ENCODE peak calls at places on chromosome 13, in ten cellular contexts. T is thyroid gland; E is stimulated activated CD8-positive, alpha-beta memory T cell treated with anti-CD3 and anti-CD28 coated beads, Interleukin-7, amount 100 ng/mL, for 24 hours; M is NCI-H524; L is activated CD4-positive, CD25-positive, alpha-beta regulatory T cell; Y is mesenteric fat pad; C is astrocyte of the spinal cord; B is stomach; X is NCI-H1694 treated with DMSO at 0.1 percent for 48 hours; U is fibroblast of the conjunctiva. F is an unnamed sample.

GRCh38 chr13:43933378-43933777 is 53.7 kb downstream of the LACC1 start:
- DNase-seq in T (no peak), L (no peak), U (no peak), E (no peak), Y (no peak), C (no peak), M (no peak), B (no peak), X (no peak), F (no peak)

GRCh38 chr13:21435710-21436151 is 23.4 kb downstream of the ZDHHC20 start:
- DNase-seq in C (peak; percentile 78), T (peak; percentile 69), M (no peak), U (peak; percentile 77), B (peak; percentile 68), Y (no peak), E (peak; percentile 4), X (no peak), L (peak; percentile 6), F (no peak)

GRCh38 chr13:48126944-48127814 is 32.3 kb upstream of the MED4 start:
- DNase-seq in E (no peak), M (peak; percentile 53), T (peak; percentile 23), Y (no peak), C (peak; percentile 76), X (peak; percentile 87), U (peak; percentile 48), L (peak; percentile 16), B (peak; percentile 29), F (peak; percentile 84)

GRCh38 chr13:105441406-105441805 is 1094.1 kb downstream of the EFNB2 start:
- DNase-seq in X (no peak), U (no peak), L (no peak), B (no peak), M (no peak), C (peak; percentile 14), Y (no peak), E (no peak), T (no peak), F (no peak)

GRCh38 chr13:32370805-32371204 is 55.5 kb downstream of the BRCA2 start:
- DNase-seq in L (no peak), U (no peak), X (no peak), Y (no peak), B (no peak), E (no peak), T (no peak), C (no peak), M (no peak), F (no peak)

GRCh38 chr13:113531041-113531873 is 40.7 kb upstream of the DCUN1D2 start:
- DNase-seq in X (no peak), L (no peak), C (no peak), B (no peak), M (no peak), T (no peak), Y (peak; percentile 68), U (no peak), E (no peak), F (no peak)

GRCh38 chr13:51125495-51126226 is 14.6 kb upstream of the C13orf42 start:
- DNase-seq in X (peak; percentile 18), Y (no peak), U (peak; percentile 46), C (peak; percentile 50), B (peak; percentile 53), M (peak; percentile 49), E (no peak), L (no peak), T (peak; percentile 68), F (no peak)

GRCh38 chr13:30376426-30377311 is 45.6 kb upstream of the UBE2L5 start:
- DNase-seq in M (peak; percentile 53), L (peak; percentile 43), T (peak; percentile 82), B (peak; percentile 45), E (peak; percentile 26), C (no peak), X (no peak), U (no peak), Y (peak; percentile 47), F (no peak)

GRCh38 chr13:98664924-98665637 is 87.4 kb downstream of the SLC15A1 start:
- DNase-seq in L (no peak), U (no peak), E (no peak), B (no peak), M (no peak), Y (no peak), X (no peak), T (no peak), C (peak; percentile 63), F (no peak)

GRCh38 chr13:43303040-43303729 is 279.8 kb downstream of the DNAJC15 start:
- DNase-seq in C (peak; percentile 72), X (peak; percentile 65), L (no peak), Y (no peak), T (peak; percentile 71), E (no peak), U (peak; percentile 62), M (peak; percentile 72), B (peak; percentile 78), F (no peak)

GRCh38 chr13:39322836-39323585 is 280.0 kb downstream of the LHFPL6 start:
- DNase-seq in E (no peak), X (no peak), B (no peak), M (no peak), U (no peak), Y (no peak), C (no peak), L (no peak), T (no peak), F (no peak)

GRCh38 chr13:109998808-109999528 is 212.6 kb upstream of the IRS2 start:
- DNase-seq in B (no peak), C (peak; percentile 73), L (no peak), T (no peak), M (no peak), Y (no peak), X (no peak), U (peak; percentile 49), E (no peak), F (no peak)

GRCh38 chr13:46866150-46866549 is 30.7 kb downstream of the HTR2A start:
- DNase-seq in U (peak; percentile 9), X (no peak), E (no peak), L (no peak), B (no peak), C (peak; percentile 20), T (peak; percentile 67), Y (no peak), M (no peak), F (no peak)

GRCh38 chr13:98930014-98930625 is 47.7 kb downstream of the DOCK9 start:
- DNase-seq in T (no peak), M (peak; percentile 24), U (no peak), E (no peak), Y (no peak), B (no peak), L (no peak), C (no peak), X (no peak), F (no peak)

GRCh38 chr13:102978168-102978567 is 88.0 kb downstream of the SLC10A2 start:
- DNase-seq in L (no peak), X (no peak), C (peak; percentile 2), B (no peak), U (peak; percentile 43), Y (no peak), T (no peak), E (no peak), M (no peak), F (no peak)

GRCh38 chr13:83265279-83265678 is 617.0 kb downstream of the SLITRK1 start:
- DNase-seq in M (no peak), U (no peak), C (no peak), B (no peak), Y (no peak), X (no peak), L (no peak), E (no peak), T (no peak), F (no peak)

GRCh38 chr13:51845574-51846318 is 769 bp upstream of the TMEM272 start:
- DNase-seq in C (no peak), Y (no peak), X (no peak), T (no peak), E (no peak), U (no peak), M (no peak), B (no peak), L (no peak), F (no peak)

GRCh38 chr13:19586904-19587634 is 25.7 kb upstream of the TPTE2 start:
- DNase-seq in M (no peak), E (peak; percentile 53), X (no peak), B (peak; percentile 31), C (peak; percentile 9), T (no peak), U (no peak), L (peak; percentile 68), Y (no peak), F (no peak)

GRCh38 chr13:114128624-114129522 is 3.5 kb downstream of the RASA3 start:
- DNase-seq in Y (no peak), X (no peak), U (peak; percentile 47), C (peak; percentile 94), M (no peak), B (peak; percentile 67), E (peak; percentile 83), T (peak; percentile 65), L (peak; percentile 76), F (no peak)

GRCh38 chr13:47976325-47976724 is 24.7 kb downstream of the SUCLA2 start:
- DNase-seq in B (no peak), Y (no peak), U (no peak), M (no peak), C (peak; percentile 2), L (no peak), T (no peak), E (no peak), X (no peak), F (no peak)

GRCh38 chr13:111552891-111553637 is 232.6 kb downstream of the TEX29 start:
- DNase-seq in M (no peak), L (no peak), E (no peak), T (no peak), B (no peak), X (no peak), U (no peak), C (no peak), Y (no peak), F (peak; percentile 56)

GRCh38 chr13:24618219-24618955 is 61.8 kb upstream of the ATP12A start:
- DNase-seq in Y (no peak), C (no peak), L (peak; percentile 15), E (peak; percentile 41), M (no peak), X (no peak), B (peak; percentile 37), T (peak; percentile 15), U (no peak), F (no peak)

GRCh38 chr13:46057251-46058015 is 4.9 kb upstream of the ZC3H13 start:
- DNase-seq in C (no peak), Y (no peak), M (no peak), T (no peak), U (no peak), X (no peak), L (no peak), E (no peak), B (no peak), F (no peak)

F was measured in coronary artery.